ENCODE peak calls at places on chromosomes 6 and 20, in six cellular contexts. One of them, this sample, is unnamed.
A peak's percentile ranks its signal among the peaks of the same experiment; 100 is the strongest.

GRCh38 chr6:2900821-2901644 is 2.1 kb downstream of the SERPINB9 start:
- DNase-seq in neuronal stem cell: no peak
- DNase-seq in NCI-H226: no peak
- DNase-seq in stimulated activated naive B cell treated with anti-CD40 and anti-IgM and Interleukin-4, amounts not matched to agents 10 μg/mL and 1 μg/mL and 100 μg/mL, for 72 hours: no peak
- DNase-seq in nephron progenitor cell: no peak
- DNase-seq in T-helper 1 cell: no peak
- DNase-seq in this sample: no peak

GRCh38 chr6:2773450-2773849 is 8.3 kb downstream of the WRNIP1 start:
- DNase-seq in neuronal stem cell: no peak
- DNase-seq in T-helper 1 cell: no peak
- DNase-seq in stimulated activated naive B cell treated with anti-CD40 and anti-IgM and Interleukin-4, amounts not matched to agents 10 μg/mL and 1 μg/mL and 100 μg/mL, for 72 hours: no peak
- DNase-seq in NCI-H226: no peak
- DNase-seq in nephron progenitor cell: no peak
- DNase-seq in this sample: no peak

GRCh38 chr20:13419445-13419844 is 198.4 kb downstream of the ISM1 start:
- DNase-seq in T-helper 1 cell: no peak
- DNase-seq in stimulated activated naive B cell treated with anti-CD40 and anti-IgM and Interleukin-4, amounts not matched to agents 10 μg/mL and 1 μg/mL and 100 μg/mL, for 72 hours: no peak
- DNase-seq in nephron progenitor cell: no peak
- DNase-seq in NCI-H226: no peak
- DNase-seq in neuronal stem cell: no peak
- DNase-seq in this sample: no peak

GRCh38 chr6:113654396-113654795 is 202.7 kb upstream of the MARCKS start:
- DNase-seq in stimulated activated naive B cell treated with anti-CD40 and anti-IgM and Interleukin-4, amounts not matched to agents 10 μg/mL and 1 μg/mL and 100 μg/mL, for 72 hours: no peak
- DNase-seq in T-helper 1 cell: no peak
- DNase-seq in NCI-H226: peak; percentile 92
- DNase-seq in nephron progenitor cell: no peak
- DNase-seq in neuronal stem cell: no peak
- DNase-seq in this sample: peak; percentile 30

GRCh38 chr6:12572884-12573824 is 143.4 kb upstream of the PHACTR1 start:
- DNase-seq in neuronal stem cell: no peak
- DNase-seq in T-helper 1 cell: no peak
- DNase-seq in stimulated activated naive B cell treated with anti-CD40 and anti-IgM and Interleukin-4, amounts not matched to agents 10 μg/mL and 1 μg/mL and 100 μg/mL, for 72 hours: no peak
- DNase-seq in NCI-H226: peak; percentile 93
- DNase-seq in nephron progenitor cell: no peak
- DNase-seq in this sample: peak; percentile 36

GRCh38 chr6:1286972-1287600 is 24.8 kb upstream of the FOXQ1 start:
- DNase-seq in stimulated activated naive B cell treated with anti-CD40 and anti-IgM and Interleukin-4, amounts not matched to agents 10 μg/mL and 1 μg/mL and 100 μg/mL, for 72 hours: no peak
- DNase-seq in NCI-H226: peak; percentile 95
- DNase-seq in nephron progenitor cell: no peak
- DNase-seq in neuronal stem cell: no peak
- DNase-seq in T-helper 1 cell: no peak
- DNase-seq in this sample: peak; percentile 28

GRCh38 chr6:28782113-28782673 is 141.6 kb downstream of the TRIM27 start:
- DNase-seq in T-helper 1 cell: no peak
- DNase-seq in nephron progenitor cell: no peak
- DNase-seq in stimulated activated naive B cell treated with anti-CD40 and anti-IgM and Interleukin-4, amounts not matched to agents 10 μg/mL and 1 μg/mL and 100 μg/mL, for 72 hours: no peak
- DNase-seq in NCI-H226: no peak
- DNase-seq in neuronal stem cell: no peak
- DNase-seq in this sample: no peak

GRCh38 chr6:162151050-162151658 is 576.4 kb downstream of the PRKN start:
- DNase-seq in nephron progenitor cell: no peak
- DNase-seq in T-helper 1 cell: no peak
- DNase-seq in neuronal stem cell: no peak
- DNase-seq in stimulated activated naive B cell treated with anti-CD40 and anti-IgM and Interleukin-4, amounts not matched to agents 10 μg/mL and 1 μg/mL and 100 μg/mL, for 72 hours: no peak
- DNase-seq in NCI-H226: no peak
- DNase-seq in this sample: no peak

GRCh38 chr6:66526061-66526460 is 819.0 kb upstream of the EYS start:
- DNase-seq in NCI-H226: no peak
- DNase-seq in neuronal stem cell: no peak
- DNase-seq in stimulated activated naive B cell treated with anti-CD40 and anti-IgM and Interleukin-4, amounts not matched to agents 10 μg/mL and 1 μg/mL and 100 μg/mL, for 72 hours: no peak
- DNase-seq in nephron progenitor cell: no peak
- DNase-seq in T-helper 1 cell: no peak
- DNase-seq in this sample: no peak

GRCh38 chr6:97841763-97842162 is 558.7 kb upstream of the MMS22L start:
- DNase-seq in nephron progenitor cell: no peak
- DNase-seq in stimulated activated naive B cell treated with anti-CD40 and anti-IgM and Interleukin-4, amounts not matched to agents 10 μg/mL and 1 μg/mL and 100 μg/mL, for 72 hours: no peak
- DNase-seq in T-helper 1 cell: no peak
- DNase-seq in NCI-H226: no peak
- DNase-seq in neuronal stem cell: no peak
- DNase-seq in this sample: no peak

GRCh38 chr20:341682-342081 is 5.2 kb upstream of the NRSN2 start:
- DNase-seq in T-helper 1 cell: no peak
- DNase-seq in nephron progenitor cell: no peak
- DNase-seq in NCI-H226: peak; percentile 78
- DNase-seq in neuronal stem cell: no peak
- DNase-seq in stimulated activated naive B cell treated with anti-CD40 and anti-IgM and Interleukin-4, amounts not matched to agents 10 μg/mL and 1 μg/mL and 100 μg/mL, for 72 hours: no peak
- DNase-seq in this sample: no peak

GRCh38 chr6:148932731-148933130 is 185.9 kb downstream of the UST start:
- DNase-seq in neuronal stem cell: no peak
- DNase-seq in NCI-H226: peak; percentile 87
- DNase-seq in T-helper 1 cell: no peak
- DNase-seq in nephron progenitor cell: no peak
- DNase-seq in stimulated activated naive B cell treated with anti-CD40 and anti-IgM and Interleukin-4, amounts not matched to agents 10 μg/mL and 1 μg/mL and 100 μg/mL, for 72 hours: no peak
- DNase-seq in this sample: no peak

GRCh38 chr20:39641423-39641822 is 679.3 kb downstream of the DHX35 start:
- DNase-seq in stimulated activated naive B cell treated with anti-CD40 and anti-IgM and Interleukin-4, amounts not matched to agents 10 μg/mL and 1 μg/mL and 100 μg/mL, for 72 hours: no peak
- DNase-seq in nephron progenitor cell: no peak
- DNase-seq in neuronal stem cell: no peak
- DNase-seq in NCI-H226: no peak
- DNase-seq in T-helper 1 cell: no peak
- DNase-seq in this sample: no peak

GRCh38 chr6:16109659-16110300 is 19.1 kb upstream of the MYLIP start:
- DNase-seq in T-helper 1 cell: no peak
- DNase-seq in stimulated activated naive B cell treated with anti-CD40 and anti-IgM and Interleukin-4, amounts not matched to agents 10 μg/mL and 1 μg/mL and 100 μg/mL, for 72 hours: no peak
- DNase-seq in nephron progenitor cell: no peak
- DNase-seq in NCI-H226: no peak
- DNase-seq in neuronal stem cell: no peak
- DNase-seq in this sample: no peak

GRCh38 chr6:158707826-158708225 is 58.0 kb downstream of the SYTL3 start:
- DNase-seq in NCI-H226: peak; percentile 47
- DNase-seq in T-helper 1 cell: no peak
- DNase-seq in nephron progenitor cell: no peak
- DNase-seq in neuronal stem cell: no peak
- DNase-seq in stimulated activated naive B cell treated with anti-CD40 and anti-IgM and Interleukin-4, amounts not matched to agents 10 μg/mL and 1 μg/mL and 100 μg/mL, for 72 hours: no peak
- DNase-seq in this sample: no peak

GRCh38 chr6:71886184-71887005 is at the start of gene RIMS1:
- DNase-seq in NCI-H226: no peak
- DNase-seq in T-helper 1 cell: no peak
- DNase-seq in nephron progenitor cell: peak; percentile 77
- DNase-seq in stimulated activated naive B cell treated with anti-CD40 and anti-IgM and Interleukin-4, amounts not matched to agents 10 μg/mL and 1 μg/mL and 100 μg/mL, for 72 hours: peak; percentile 5
- DNase-seq in neuronal stem cell: peak; percentile 61
- DNase-seq in this sample: no peak

GRCh38 chr6:83574783-83575182 is 62.4 kb downstream of the PRSS35 start:
- DNase-seq in NCI-H226: no peak
- DNase-seq in stimulated activated naive B cell treated with anti-CD40 and anti-IgM and Interleukin-4, amounts not matched to agents 10 μg/mL and 1 μg/mL and 100 μg/mL, for 72 hours: no peak
- DNase-seq in T-helper 1 cell: no peak
- DNase-seq in neuronal stem cell: no peak
- DNase-seq in nephron progenitor cell: peak; percentile 6
- DNase-seq in this sample: no peak

GRCh38 chr6:118263929-118264486 is 284.1 kb upstream of the PLN start:
- DNase-seq in nephron progenitor cell: peak; percentile 32
- DNase-seq in T-helper 1 cell: no peak
- DNase-seq in neuronal stem cell: peak; percentile 31
- DNase-seq in NCI-H226: no peak
- DNase-seq in stimulated activated naive B cell treated with anti-CD40 and anti-IgM and Interleukin-4, amounts not matched to agents 10 μg/mL and 1 μg/mL and 100 μg/mL, for 72 hours: no peak
- DNase-seq in this sample: no peak